ENCODE peak calls at places on chromosomes 16 and 17, in ten cellular contexts. G is foreskin fibroblast, Q is glutamatergic neuron, M is endothelial cell of umbilical vein, J is fibroblast of pulmonary artery, W is fibroblast of the aortic adventitia, H is WTC11, S is heart right ventricle, B is A549, U is endothelial cell. R is an unnamed sample.

GRCh38 chr17:76382305-76382802 is 2.1 kb upstream of the SPHK1 start:
- DNase-seq in M (peak), U (peak), S (no peak), B (no peak), Q (peak), G (peak), J (no peak), W (no peak), H (peak), R (no peak)

GRCh38 chr17:12178644-12179330 is 158.1 kb downstream of the MAP2K4 start:
- DNase-seq in B (no peak), U (no peak), S (no peak), M (no peak), J (no peak), Q (no peak), G (no peak), H (no peak), W (no peak), R (no peak)

GRCh38 chr17:33701910-33702309 is 408.8 kb upstream of the ASIC2 start:
- DNase-seq in H (no peak), S (no peak), G (no peak), Q (no peak), M (no peak), J (no peak), W (no peak), B (no peak), U (no peak), R (no peak)

GRCh38 chr17:7084058-7084457 is 4.0 kb upstream of the CLEC10A start:
- DNase-seq in G (no peak), B (no peak), M (peak), Q (no peak), W (peak), U (no peak), S (no peak), H (no peak), J (peak), R (peak)

GRCh38 chr16:16150117-16150877 is 73.0 kb downstream of the ABCC6 start:
- DNase-seq in B (no peak), S (peak), M (peak), J (peak), Q (no peak), W (peak), U (no peak), G (peak), H (no peak), R (peak)

GRCh38 chr16:80743772-80744171 is 60.6 kb downstream of the CDYL2 start:
- DNase-seq in U (no peak), M (no peak), H (no peak), G (peak), W (no peak), S (no peak), J (no peak), B (no peak), Q (no peak), R (no peak)

GRCh38 chr17:2982854-2983636 is 80.4 kb downstream of the OR1D5 start:
- DNase-seq in G (peak), S (peak), W (peak), B (peak), J (peak), M (no peak), Q (no peak), U (no peak), H (no peak), R (peak)

GRCh38 chr16:65212240-65212639 is 90.4 kb upstream of the CDH11 start:
- DNase-seq in H (no peak), J (no peak), S (no peak), U (no peak), G (no peak), M (no peak), B (no peak), W (no peak), Q (no peak), R (no peak)

GRCh38 chr17:78642707-78643106 is 65.5 kb upstream of the DNAH17 start:
- DNase-seq in M (no peak), S (no peak), B (no peak), Q (no peak), G (no peak), W (no peak), J (no peak), U (no peak), H (no peak), R (no peak)

GRCh38 chr16:67939507-67940435 is 3.1 kb upstream of the PSMB10 start:
- DNase-seq in J (no peak), G (no peak), M (no peak), Q (no peak), H (no peak), W (no peak), B (no peak), U (no peak), S (no peak), R (no peak)

GRCh38 chr16:47492428-47493357 is 31.6 kb downstream of the PHKB start:
- DNase-seq in H (no peak), G (peak), W (peak), J (peak), Q (peak), U (no peak), M (no peak), S (peak), B (no peak), R (no peak)

GRCh38 chr17:56587298-56587697 is 6.2 kb upstream of the NOG start:
- DNase-seq in J (no peak), Q (no peak), M (no peak), G (no peak), B (no peak), W (no peak), H (no peak), U (no peak), S (no peak), R (no peak)

GRCh38 chr16:2029350-2029749 is 2.6 kb downstream of the NHERF2 start:
- DNase-seq in U (no peak), Q (no peak), J (no peak), M (no peak), W (no peak), H (no peak), G (no peak), S (peak), B (no peak), R (no peak)

GRCh38 chr17:75365009-75365930 is 40.2 kb downstream of the GRB2 start:
- DNase-seq in W (no peak), B (no peak), M (no peak), H (no peak), J (no peak), U (no peak), Q (peak), S (no peak), G (no peak), R (no peak)

GRCh38 chr17:71633391-71633849 is 487.4 kb upstream of the SOX9 start:
- DNase-seq in W (peak), B (peak), U (no peak), G (peak), Q (no peak), M (no peak), H (no peak), J (peak), S (no peak), R (peak)

GRCh38 chr16:2252806-2253148 is 1.4 kb upstream of the ECI1 start:
- DNase-seq in J (no peak), Q (no peak), S (no peak), B (no peak), G (no peak), H (no peak), M (no peak), W (no peak), U (no peak), R (no peak)

GRCh38 chr16:50679266-50679665 is 1.8 kb downstream of the SNX20 start:
- DNase-seq in Q (no peak), U (no peak), S (no peak), W (no peak), B (no peak), M (no peak), G (no peak), H (no peak), J (no peak), R (no peak)

GRCh38 chr17:164536-165235 is 16.8 kb downstream of the DOC2B start:
- DNase-seq in W (peak), G (no peak), H (peak), J (peak), U (peak), M (peak), S (no peak), B (peak), Q (peak), R (peak)

GRCh38 chr16:80231888-80232287 is 308.9 kb upstream of the DYNLRB2 start:
- DNase-seq in Q (no peak), S (no peak), J (peak), W (peak), G (peak), U (no peak), B (no peak), H (no peak), M (no peak), R (peak)

GRCh38 chr16:53757971-53758609 is 54.1 kb downstream of the FTO start:
- DNase-seq in S (no peak), U (no peak), H (no peak), B (no peak), J (no peak), W (no peak), Q (no peak), G (no peak), M (no peak), R (no peak)

GRCh38 chr16:53754938-53755910 is 51.3 kb downstream of the FTO start:
- DNase-seq in B (no peak), Q (no peak), U (no peak), S (no peak), H (no peak), G (no peak), J (peak), W (peak), M (no peak), R (no peak)

GRCh38 chr16:53752566-53752965 is 48.6 kb downstream of the FTO start:
- DNase-seq in J (no peak), S (no peak), U (no peak), W (no peak), Q (no peak), B (no peak), M (no peak), G (no peak), H (no peak), R (no peak)

GRCh38 chr16:53756329-53756996 is 52.5 kb downstream of the FTO start:
- DNase-seq in W (no peak), U (no peak), S (no peak), M (no peak), J (no peak), Q (no peak), H (no peak), B (no peak), G (no peak), R (no peak)

DNA sequence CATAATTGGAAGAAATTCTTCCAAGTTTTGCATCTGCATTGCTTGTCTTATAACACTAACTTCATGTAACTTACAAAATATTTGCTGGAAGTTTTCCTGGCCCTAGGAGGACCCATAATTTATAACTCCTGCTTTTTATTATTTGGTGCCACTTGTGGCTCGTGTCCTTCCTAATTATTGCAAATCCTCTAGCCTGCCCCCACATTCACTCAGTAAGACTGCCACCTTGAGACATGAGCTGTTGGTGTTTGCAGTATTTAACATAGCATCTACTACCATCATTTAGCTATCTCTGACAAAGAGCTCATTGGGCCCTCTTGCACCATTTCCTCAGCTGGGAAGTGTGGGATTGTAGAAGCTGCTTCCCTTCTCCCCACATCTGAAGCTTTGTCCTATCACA is 49.5 kb downstream of the FTO start:
- DNase-seq in H (no peak), W (no peak), Q (no peak), U (no peak), M (no peak), J (no peak), G (no peak), S (no peak), B (no peak), R (no peak)
- TF ChIP-seq CTCF in H (no peak), W (no peak), Q (no peak), U (no peak), M (no peak), J (no peak), G (no peak), S (no peak), B (no peak), R (no peak)

GRCh38 chr17:82234211-82235055 is 5.6 kb downstream of the SLC16A3 start:
- DNase-seq in J (no peak), B (no peak), S (peak), Q (no peak), G (no peak), W (no peak), M (no peak), H (no peak), U (no peak), R (no peak)
- TF ChIP-seq CTCF in J (no peak), B (no peak), S (no peak), Q (no peak), G (no peak), W (no peak), M (no peak), H (no peak), U (no peak), R (no peak)

DNA sequence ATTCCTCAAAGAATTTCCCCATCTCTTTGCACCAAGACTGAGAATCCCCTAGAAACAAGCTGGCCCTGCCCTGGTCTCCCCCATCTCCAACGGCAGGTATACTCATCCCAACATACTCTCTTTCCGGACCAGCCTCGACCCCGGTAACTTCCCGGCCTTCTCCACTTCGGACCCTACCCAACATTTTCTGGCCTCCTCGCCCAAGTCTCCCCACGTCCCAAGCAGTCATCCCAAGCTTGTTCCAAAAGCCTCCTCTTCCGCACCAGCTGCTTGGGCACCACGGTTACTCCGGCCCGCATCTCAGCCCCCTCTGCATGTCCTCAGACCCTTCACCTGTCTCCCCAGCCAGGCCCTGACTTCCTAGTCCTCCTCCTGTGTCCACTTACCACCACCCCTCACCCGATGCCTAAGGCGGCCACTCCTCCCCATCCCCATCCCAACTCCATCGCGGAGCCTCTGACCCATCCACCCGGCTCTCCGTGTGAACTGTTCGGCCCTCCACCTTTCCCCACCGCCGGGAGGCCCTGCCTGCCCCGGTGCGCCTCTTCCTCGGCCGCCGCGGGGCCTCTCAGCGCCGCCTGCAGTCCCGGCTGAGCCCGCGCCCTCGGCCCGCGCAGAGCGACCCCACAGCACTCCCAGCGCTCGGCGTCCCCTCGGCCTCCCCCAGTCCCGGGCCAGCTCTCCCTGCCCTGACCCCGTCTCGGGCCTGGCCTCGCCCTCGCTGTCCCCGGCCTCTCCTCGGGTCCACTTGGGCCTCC is 993 bp downstream of the PITPNA start:
- DNase-seq in H (peak), U (peak), B (peak), Q (peak), S (peak), G (no peak), W (no peak), J (peak), M (peak), R (no peak)
- TF ChIP-seq CTCF in H (no peak), U (no peak), B (peak), Q (no peak), S (peak), G (peak), W (peak), J (no peak), M (peak), R (peak)

GRCh38 chr17:60579551-60579950 is 20.4 kb upstream of the PPM1D start:
- DNase-seq in U (no peak), Q (no peak), W (no peak), G (no peak), M (no peak), S (no peak), B (no peak), J (no peak), H (no peak), R (no peak)

GRCh38 chr17:60579090-60579489 is 20.9 kb upstream of the PPM1D start:
- DNase-seq in Q (no peak), U (no peak), S (no peak), G (peak), W (peak), M (no peak), H (no peak), J (peak), B (no peak), R (no peak)

GRCh38 chr17:60573139-60573975 is 26.6 kb upstream of the PPM1D start:
- DNase-seq in S (no peak), J (peak), B (no peak), G (no peak), Q (no peak), W (peak), H (no peak), M (peak), U (no peak), R (no peak)

GRCh38 chr17:60583008-60583407 is 17.0 kb upstream of the PPM1D start:
- DNase-seq in B (no peak), S (no peak), W (no peak), M (no peak), H (no peak), G (no peak), U (no peak), Q (no peak), J (no peak), R (no peak)

GRCh38 chr17:60577147-60577925 is 22.7 kb upstream of the PPM1D start:
- DNase-seq in M (peak), J (peak), H (no peak), G (peak), W (peak), Q (no peak), U (no peak), B (no peak), S (no peak), R (no peak)
- TF ChIP-seq CTCF in M (no peak), J (peak), H (no peak), G (peak), W (peak), Q (no peak), U (no peak), B (peak), S (peak), R (peak)

DNA sequence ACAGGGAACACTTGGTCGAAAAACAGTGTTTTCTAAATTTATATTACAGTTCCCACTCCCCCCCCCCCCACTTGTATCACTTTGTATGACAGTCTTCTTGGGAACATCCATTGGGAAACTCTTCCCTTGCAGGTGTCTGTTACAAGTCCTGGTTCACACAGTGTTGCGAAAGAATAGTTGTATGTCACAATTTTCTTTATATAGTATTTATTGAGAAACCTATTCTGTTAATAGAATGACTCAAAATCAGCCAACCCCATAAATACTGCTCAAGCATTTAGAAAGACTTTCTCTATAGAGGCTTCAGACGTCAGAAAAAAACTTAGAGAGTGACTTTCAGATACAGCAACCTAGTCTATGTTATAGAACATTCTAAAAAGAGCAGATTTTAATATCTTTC is 414.4 kb downstream of the WWOX start:
- DNase-seq in Q (no peak), J (no peak), H (no peak), B (no peak), S (no peak), G (no peak), M (no peak), W (no peak), U (no peak), R (no peak)
- TF ChIP-seq CTCF in Q (no peak), J (no peak), H (no peak), B (no peak), S (no peak), G (no peak), M (no peak), W (no peak), U (no peak), R (no peak)

DNA sequence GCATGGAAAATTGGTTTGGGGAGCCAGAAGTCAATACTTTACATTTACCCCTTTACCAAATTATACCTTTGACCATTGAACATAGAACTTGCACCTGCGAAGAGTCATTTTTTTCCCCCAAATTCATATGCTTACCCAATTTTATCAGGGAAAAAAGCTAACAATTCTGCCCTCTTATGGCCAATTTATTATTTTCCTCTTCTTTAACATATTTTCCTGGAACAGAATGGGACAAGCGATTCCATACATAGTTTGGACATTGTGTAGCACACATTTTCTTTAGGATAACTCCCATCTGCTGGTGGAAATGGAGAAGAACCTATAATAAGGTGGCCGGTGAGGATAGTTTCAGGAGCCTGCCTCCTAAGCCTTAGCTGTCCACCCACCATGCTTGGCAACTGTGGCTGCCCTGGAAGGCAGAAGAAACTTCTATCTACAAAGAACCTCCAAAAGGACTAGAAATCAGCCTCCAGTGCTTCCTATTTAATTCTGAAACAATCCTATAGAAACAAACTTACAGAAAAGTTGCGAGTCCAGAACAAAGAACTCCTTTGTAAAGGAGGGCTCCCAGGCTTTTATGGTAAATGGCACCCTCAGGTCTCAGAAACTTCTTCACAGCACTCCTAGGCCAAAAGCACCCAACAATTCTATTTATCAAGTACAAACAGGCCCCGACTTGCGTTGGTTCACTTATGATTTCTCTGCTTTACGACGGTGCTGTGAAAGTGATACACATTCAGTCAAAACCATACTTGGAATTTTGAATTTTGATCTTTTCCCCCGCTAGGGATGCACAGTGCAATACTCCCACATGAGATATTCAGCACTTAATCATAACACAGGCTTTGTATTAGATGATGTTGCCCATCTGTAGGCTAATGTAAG is 64.1 kb upstream of the CACNG4 start:
- DNase-seq in U (no peak), H (no peak), W (peak), B (peak), J (peak), S (no peak), Q (no peak), M (peak), G (peak), R (no peak)
- TF ChIP-seq CTCF in U (peak), H (no peak), W (peak), B (peak), J (peak), S (no peak), Q (peak), M (no peak), G (peak), R (peak)

DNA sequence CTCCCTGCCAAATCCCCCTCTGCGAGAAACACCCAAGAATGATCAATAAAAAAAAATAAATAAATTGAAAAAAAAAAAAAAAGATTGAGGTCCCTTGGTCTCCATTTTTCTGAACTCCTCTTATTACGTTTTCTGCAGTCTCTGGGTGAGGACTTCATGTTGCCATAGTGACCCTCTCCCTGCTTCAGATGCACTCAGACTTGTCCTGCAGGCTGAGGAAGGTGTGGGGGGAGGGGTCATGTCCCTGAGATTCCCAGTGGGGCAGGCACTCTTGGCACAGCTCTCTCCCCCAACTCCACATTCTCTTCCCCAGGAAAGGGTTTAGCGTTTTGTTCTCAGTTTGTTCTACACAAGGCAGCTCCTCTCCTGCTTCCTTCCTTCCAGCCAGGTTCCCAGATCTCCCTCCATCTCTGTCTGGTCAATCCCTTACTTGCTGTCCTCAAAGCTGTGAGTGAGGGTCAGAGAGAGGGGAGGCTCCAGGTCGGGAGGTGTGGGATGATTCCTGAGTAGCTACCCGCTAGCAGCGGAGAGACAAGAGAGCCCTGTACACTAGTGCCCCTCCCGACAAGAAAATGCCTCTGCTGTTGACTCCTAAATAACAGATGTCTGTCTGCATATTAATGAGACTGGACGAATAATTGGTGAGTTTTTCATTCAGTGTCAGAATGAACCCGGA is 9.1 kb downstream of the RND2 start:
- DNase-seq in J (no peak), H (peak), S (no peak), M (no peak), G (no peak), B (no peak), W (no peak), U (no peak), Q (peak), R (no peak)
- TF ChIP-seq CTCF in J (no peak), H (no peak), S (no peak), M (no peak), G (no peak), B (no peak), W (no peak), U (no peak), Q (no peak), R (no peak)

R was measured in astrocyte of the cerebellum.